ENCODE peak calls at places on chromosomes 11 and 22, in six cellular contexts. I is GM12891, R is prostate gland, Q is spleen, N is GM12892, W is GM23338. X is an unnamed sample.

GRCh38 chr11:62108017-62108750 is 15.6 kb upstream of the INCENP start:
- DNase-seq in N (no peak), I (no peak), Q (no peak), W (peak), R (peak), X (no peak)

GRCh38 chr11:122180435-122180834 is 64.4 kb upstream of the BLID start:
- DNase-seq in I (no peak), Q (no peak), N (no peak), W (no peak), R (no peak), X (no peak)

GRCh38 chr11:65899356-65900124 is 648 bp downstream of the FOSL1 start:
- DNase-seq in R (no peak), I (peak), Q (peak), N (no peak), W (peak), X (peak)

GRCh38 chr11:134418119-134418840 is 6.2 kb upstream of the B3GAT1 start:
- DNase-seq in N (no peak), R (no peak), W (peak), Q (peak), I (no peak), X (no peak)

GRCh38 chr11:74611369-74611861 is 19.0 kb downstream of the POLD3 start:
- DNase-seq in N (no peak), I (no peak), W (peak), R (no peak), Q (no peak), X (no peak)

GRCh38 chr22:36510966-36511881 is 4.4 kb upstream of the FOXRED2 start:
- DNase-seq in I (no peak), N (no peak), Q (no peak), R (no peak), W (peak), X (no peak)

GRCh38 chr11:35077709-35078695 is 61.0 kb upstream of the CD44 start:
- DNase-seq in Q (no peak), W (no peak), R (no peak), N (no peak), I (no peak), X (no peak)

GRCh38 chr11:78359921-78360320 is 57.7 kb downstream of the GAB2 start:
- DNase-seq in N (no peak), I (no peak), Q (no peak), W (no peak), R (no peak), X (no peak)

GRCh38 chr11:77332259-77332658 is 30.8 kb upstream of the GDPD4 start:
- DNase-seq in I (no peak), N (no peak), W (no peak), R (no peak), Q (no peak), X (no peak)

GRCh38 chr11:119148855-119149370 is at the start of gene ABCG4:
- DNase-seq in I (no peak), W (peak), N (no peak), R (no peak), Q (no peak), X (no peak)

GRCh38 chr11:22416462-22416861 is 78.3 kb downstream of the SLC17A6 start:
- DNase-seq in W (no peak), Q (no peak), R (no peak), I (no peak), N (no peak), X (no peak)

GRCh38 chr11:43567396-43567975 is 113.1 kb upstream of the HSD17B12 start:
- DNase-seq in I (no peak), N (no peak), R (no peak), Q (no peak), W (peak), X (no peak)

GRCh38 chr11:112229746-112230433 is 3.7 kb downstream of the PTS start:
- DNase-seq in W (no peak), Q (no peak), R (no peak), N (no peak), I (no peak), X (no peak)

GRCh38 chr11:60964801-60965200 is 6.7 kb upstream of the CD6 start:
- DNase-seq in I (no peak), W (no peak), N (no peak), R (no peak), Q (no peak), X (no peak)

GRCh38 chr22:48534395-48534958 is 1293.2 kb downstream of the BRD1 start:
- DNase-seq in I (no peak), N (no peak), R (no peak), W (no peak), Q (no peak), X (no peak)

GRCh38 chr11:109088061-109088460 is 333.9 kb upstream of the C11orf87 start:
- DNase-seq in Q (no peak), R (no peak), N (no peak), W (no peak), I (no peak), X (no peak)

GRCh38 chr11:3836903-3837302 is 3.9 kb downstream of the RHOG start:
- DNase-seq in R (no peak), N (no peak), W (no peak), I (no peak), Q (peak), X (no peak)

GRCh38 chr11:134358853-134359490 is 27.2 kb downstream of the GLB1L2 start:
- DNase-seq in N (no peak), I (no peak), R (no peak), Q (no peak), W (no peak), X (peak)

GRCh38 chr22:39283312-39284141 is 35.9 kb downstream of the RPL3 start:
- DNase-seq in Q (peak), R (no peak), W (no peak), I (no peak), N (no peak), X (no peak)

GRCh38 chr11:129951201-129951882 is 51.3 kb downstream of the PRDM10 start:
- DNase-seq in Q (no peak), W (no peak), N (no peak), I (no peak), R (no peak), X (no peak)
- TF ChIP-seq POLR2AphosphoS5 in Q (no peak), W (no peak), N (no peak), I (no peak), R (no peak), X (no peak)

DNA sequence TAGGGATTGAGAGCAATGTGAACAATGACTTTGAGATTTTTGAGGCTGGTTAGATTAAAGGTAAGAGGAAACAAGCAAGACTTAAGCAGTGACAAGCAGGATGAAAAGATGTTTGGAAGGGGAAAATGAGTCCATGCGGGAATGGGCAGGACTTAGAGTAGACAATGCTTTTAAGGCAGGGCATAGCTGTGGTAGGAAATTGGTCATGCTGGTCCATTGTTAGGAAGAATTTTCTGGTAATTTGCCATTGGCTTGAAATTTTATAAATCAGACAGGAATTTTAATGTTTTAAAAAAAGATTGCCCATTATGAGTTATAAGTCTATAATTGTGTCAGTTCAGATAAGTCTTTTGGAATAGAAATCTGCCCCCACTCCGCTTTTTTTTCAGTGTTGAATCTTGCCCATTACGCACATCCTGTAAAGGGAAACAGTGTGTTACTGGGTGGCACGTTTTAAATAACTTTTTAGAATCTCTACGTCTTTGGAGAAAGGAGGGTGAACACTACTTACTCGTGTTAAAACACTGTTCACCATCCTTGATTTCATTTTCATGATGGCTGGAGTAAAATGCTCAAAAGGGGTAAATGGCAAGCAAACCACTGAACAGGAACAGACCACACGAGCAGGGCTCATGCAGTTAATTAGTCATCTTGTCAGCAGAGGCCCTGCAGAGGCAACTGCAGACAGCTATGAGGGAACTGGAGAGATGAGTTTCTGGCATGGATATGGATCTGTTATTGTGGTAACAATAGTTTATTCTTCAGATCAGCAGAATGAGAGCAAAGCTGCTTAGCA is 25.0 kb downstream of the SWAP70 start:
- DNase-seq in Q (no peak), R (peak), I (no peak), W (no peak), N (no peak), X (no peak)
- TF ChIP-seq POLR2AphosphoS5 in Q (no peak), R (no peak), I (no peak), W (no peak), N (no peak), X (peak)

DNA sequence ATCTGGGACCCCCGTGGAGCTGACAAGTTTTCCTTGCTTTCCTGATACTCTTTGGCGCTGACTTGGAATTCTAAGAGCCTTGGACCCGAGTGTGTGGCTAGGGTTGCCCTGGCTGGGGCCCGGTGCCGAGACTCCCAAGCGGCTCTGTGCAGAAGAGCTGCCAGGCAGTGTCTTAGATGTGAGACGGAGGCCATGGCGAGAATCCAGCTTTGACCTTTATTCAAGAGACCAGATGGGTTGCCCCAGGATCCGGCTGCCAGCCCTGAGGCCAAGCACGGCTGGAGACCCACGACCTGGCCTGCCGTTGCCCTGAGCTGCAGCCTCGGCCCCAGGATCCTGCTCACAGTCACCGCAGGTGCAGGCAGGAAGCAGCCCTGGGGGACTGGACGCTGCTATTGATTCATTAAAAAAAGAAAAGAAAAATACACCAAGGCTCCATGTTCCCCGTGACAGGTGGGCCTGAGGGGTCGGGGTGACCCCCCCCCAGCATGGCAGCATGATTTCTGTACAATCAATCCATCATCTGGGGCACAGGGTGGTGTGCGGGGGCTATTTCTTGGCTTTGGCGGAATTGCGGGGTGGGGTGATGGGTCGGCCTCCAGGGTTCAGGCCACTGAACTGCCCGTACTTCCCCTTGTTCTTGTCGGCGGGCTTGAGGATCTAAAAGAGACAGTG is 3.5 kb downstream of the PPP1CA start:
- DNase-seq in R (no peak), Q (no peak), N (no peak), W (no peak), I (no peak), X (no peak)
- TF ChIP-seq POLR2AphosphoS5 in R (no peak), Q (no peak), N (no peak), W (no peak), I (no peak), X (no peak)

DNA sequence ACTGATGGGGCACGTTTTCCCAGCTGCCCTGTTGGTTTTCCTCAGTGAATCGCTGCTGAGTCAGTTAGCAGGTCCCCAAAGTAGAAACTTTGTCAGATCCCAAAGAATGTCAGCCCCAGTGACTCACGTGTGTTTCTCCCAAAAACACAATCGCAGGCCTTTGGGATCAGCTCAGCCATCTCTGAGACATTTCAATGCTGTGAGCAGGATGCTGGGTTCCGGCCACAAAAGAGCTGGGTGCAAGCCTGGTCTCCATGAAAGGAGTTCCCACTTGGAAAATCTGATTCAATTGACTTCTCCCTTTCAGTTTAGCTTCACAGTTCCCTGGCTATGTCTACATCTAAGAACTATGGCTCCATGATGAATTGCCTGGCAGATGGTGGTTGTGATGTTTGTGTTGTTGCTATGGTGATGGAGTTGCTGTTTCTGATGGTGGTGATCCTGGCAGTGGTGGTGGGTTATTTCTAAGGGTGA is 28.0 kb downstream of the MYEOV start:
- DNase-seq in I (no peak), W (no peak), R (no peak), Q (no peak), N (no peak), X (peak)
- TF ChIP-seq POLR2AphosphoS5 in I (no peak), W (no peak), R (no peak), Q (no peak), N (no peak), X (no peak)

GRCh38 chr11:71452354-71453020 is 516 bp upstream of the NADSYN1 start:
- DNase-seq in I (no peak), W (peak), N (no peak), R (peak), Q (peak), X (peak)

GRCh38 chr11:71453911-71454304 is 905 bp downstream of the NADSYN1 start:
- DNase-seq in W (no peak), R (no peak), N (no peak), I (no peak), Q (no peak), X (no peak)

GRCh38 chr11:71454470-71455113 is 1.6 kb downstream of the NADSYN1 start:
- DNase-seq in Q (peak), N (no peak), R (no peak), W (no peak), I (no peak), X (peak)

GRCh38 chr11:71451596-71452353 is 1.2 kb upstream of the NADSYN1 start:
- DNase-seq in R (no peak), W (peak), I (no peak), Q (no peak), N (no peak), X (peak)

GRCh38 chr11:71453021-71453910 is at the start of gene NADSYN1:
- DNase-seq in I (peak), W (peak), Q (peak), R (peak), N (peak), X (peak)
- TF ChIP-seq POLR2AphosphoS5 in I (peak), W (peak), Q (peak), R (peak), N (peak), X (peak)

GRCh38 chr11:85099522-85099921 is 527.6 kb downstream of the DLG2 start:
- DNase-seq in N (no peak), W (no peak), Q (no peak), R (no peak), I (no peak), X (no peak)

GRCh38 chr11:85098996-85099395 is 528.1 kb downstream of the DLG2 start:
- DNase-seq in I (no peak), Q (no peak), W (no peak), R (no peak), N (no peak), X (no peak)

GRCh38 chr11:85095239-85095638 is 531.9 kb downstream of the DLG2 start:
- DNase-seq in Q (no peak), R (no peak), N (no peak), W (no peak), I (no peak), X (no peak)

GRCh38 chr11:85096939-85097338 is 530.2 kb downstream of the DLG2 start:
- DNase-seq in W (no peak), Q (no peak), R (no peak), N (no peak), I (no peak), X (no peak)

DNA sequence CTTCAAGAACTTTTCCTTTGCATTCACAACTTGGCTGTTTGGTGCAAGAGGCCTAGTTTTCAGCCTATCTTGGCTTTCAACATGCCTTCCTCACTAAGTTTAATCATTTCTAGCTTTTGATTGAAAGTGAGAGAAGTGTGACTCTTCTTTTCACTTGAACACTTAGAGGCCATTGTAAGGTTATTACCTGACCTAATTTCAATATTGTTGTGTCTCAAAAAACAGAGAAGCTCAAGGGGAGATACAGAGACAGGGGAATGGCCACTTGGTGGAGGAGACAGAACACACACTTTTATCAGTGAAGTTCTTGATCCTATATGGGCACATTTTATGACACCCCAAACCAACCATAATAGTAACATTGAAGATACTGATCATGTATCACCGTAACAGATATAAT is 532.3 kb downstream of the DLG2 start:
- DNase-seq in W (no peak), N (no peak), Q (no peak), R (no peak), I (no peak), X (no peak)
- TF ChIP-seq POLR2AphosphoS5 in W (no peak), N (no peak), Q (no peak), R (no peak), I (no peak), X (no peak)

DNA sequence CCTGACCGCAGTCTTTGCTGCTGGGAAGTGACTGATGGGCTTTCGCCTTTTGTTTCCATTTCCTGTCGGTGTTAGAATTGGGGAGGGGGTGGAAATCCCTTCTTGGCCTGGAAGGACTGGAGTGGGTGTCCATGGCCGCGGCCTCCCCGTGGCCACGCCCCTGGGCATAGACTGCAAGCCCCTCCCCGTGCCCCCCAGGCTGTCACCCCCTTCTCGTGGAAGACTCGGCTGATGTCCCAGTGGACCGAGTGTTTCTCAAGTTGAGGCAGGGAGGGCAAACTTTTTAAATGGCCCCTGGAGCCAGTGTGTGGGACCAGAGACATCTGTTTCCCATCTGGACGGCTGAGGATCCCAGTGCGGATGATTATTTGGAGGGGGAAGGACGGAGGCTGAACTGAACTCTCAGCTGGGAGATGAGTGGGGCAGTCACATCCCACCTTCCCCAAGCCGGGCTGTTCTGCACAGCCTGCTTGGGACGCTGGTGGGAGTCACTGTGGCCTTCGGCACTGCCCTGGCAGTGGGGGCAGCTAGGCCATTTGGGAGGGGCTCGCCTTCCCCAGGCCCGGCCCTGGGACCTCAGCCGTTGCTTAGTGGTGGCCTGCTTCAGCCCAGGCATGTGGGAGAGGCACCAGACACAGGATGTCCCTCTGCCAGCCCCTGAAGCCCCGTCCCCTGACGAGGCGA is 1.6 kb downstream of the CD81 start:
- DNase-seq in N (no peak), R (no peak), I (no peak), Q (peak), W (no peak), X (peak)
- TF ChIP-seq POLR2AphosphoS5 in N (no peak), R (no peak), I (no peak), Q (peak), W (no peak), X (peak)

GRCh38 chr11:114059278-114059983 is at the start of gene ZBTB16:
- DNase-seq in R (peak), Q (peak), W (peak), N (no peak), I (no peak), X (peak)

GRCh38 chr11:114058871-114059277 is 637 bp upstream of the ZBTB16 start:
- DNase-seq in Q (no peak), R (no peak), I (no peak), N (no peak), W (peak), X (peak)

GRCh38 chr11:114059984-114060401 is 482 bp downstream of the ZBTB16 start:
- DNase-seq in R (no peak), N (no peak), W (peak), Q (no peak), I (no peak), X (peak)

GRCh38 chr11:114061053-114062049 is 1.8 kb downstream of the ZBTB16 start:
- DNase-seq in I (no peak), Q (peak), W (peak), N (no peak), R (no peak), X (peak)

DNA sequence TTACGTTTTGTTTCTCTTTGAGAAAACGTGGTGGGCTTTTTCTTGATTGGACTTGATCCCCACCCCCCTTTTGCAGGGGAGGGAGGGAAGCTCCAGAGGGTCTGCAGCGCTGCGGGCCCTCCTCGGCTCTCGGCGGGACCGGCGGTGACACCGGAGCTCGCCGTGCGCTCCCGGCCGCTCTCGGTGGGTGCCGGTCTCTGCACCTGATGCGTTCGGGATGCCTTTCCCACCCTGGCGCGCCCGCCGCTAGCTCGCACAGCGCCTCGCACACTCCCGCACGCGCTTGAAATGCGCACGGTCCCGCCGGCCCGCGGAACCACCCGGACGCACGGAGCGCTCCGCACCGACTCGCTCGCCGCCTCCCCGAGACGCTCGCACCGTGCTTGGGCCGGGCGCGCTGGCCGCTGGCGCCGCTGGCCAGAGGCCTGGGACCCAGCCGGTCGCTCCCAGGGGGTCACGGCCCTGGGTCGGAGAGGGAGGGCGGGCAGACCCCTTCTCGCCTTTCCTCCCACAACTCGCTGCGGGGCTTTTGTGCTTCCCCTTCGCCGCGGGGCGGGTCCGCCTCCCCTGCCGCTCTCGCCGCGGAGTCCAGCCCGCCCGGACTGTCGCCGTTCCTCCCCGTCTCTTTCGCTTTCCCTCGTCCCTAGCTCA is 1.0 kb downstream of the ZBTB16 start:
- DNase-seq in R (no peak), Q (peak), N (no peak), W (peak), I (no peak), X (peak)
- TF ChIP-seq POLR2AphosphoS5 in R (no peak), Q (peak), N (no peak), W (no peak), I (no peak), X (peak)